ENCODE peak calls at places on chromosomes 6 and 20, in nine cellular contexts. One of them, this sample, is unnamed.

GRCh38 chr20:8082999-8083398 is 49.1 kb upstream of the PLCB1 start:
- DNase-seq in kidney tubule cell: no peak
- DNase-seq in anterior cingulate cortex: no peak
- DNase-seq in RCC 7860: no peak
- DNase-seq in T-helper 9 cell: no peak
- DNase-seq in upper lobe of right lung: no peak
- DNase-seq in NCI-H2081: no peak
- DNase-seq in effector CD4-positive, alpha-beta T cell: no peak
- DNase-seq in CD4-positive, CD25-positive, alpha-beta regulatory T cell: no peak
- DNase-seq in this sample: no peak

GRCh38 chr20:5569021-5569420 is 181.2 kb upstream of the SHLD1 start:
- DNase-seq in kidney tubule cell: peak; percentile 14
- DNase-seq in anterior cingulate cortex: no peak
- DNase-seq in RCC 7860: no peak
- DNase-seq in T-helper 9 cell: peak; percentile 27
- DNase-seq in upper lobe of right lung: no peak
- DNase-seq in NCI-H2081: peak; percentile 44
- DNase-seq in effector CD4-positive, alpha-beta T cell: peak; percentile 44
- DNase-seq in CD4-positive, CD25-positive, alpha-beta regulatory T cell: peak; percentile 79
- DNase-seq in this sample: peak; percentile 48

GRCh38 chr20:137668-138131 is 4.7 kb upstream of the DEFB126 start:
- DNase-seq in kidney tubule cell: no peak
- DNase-seq in anterior cingulate cortex: no peak
- DNase-seq in RCC 7860: no peak
- DNase-seq in T-helper 9 cell: no peak
- DNase-seq in upper lobe of right lung: no peak
- DNase-seq in NCI-H2081: peak; percentile 3
- DNase-seq in effector CD4-positive, alpha-beta T cell: no peak
- DNase-seq in CD4-positive, CD25-positive, alpha-beta regulatory T cell: peak; percentile 33
- DNase-seq in this sample: no peak

GRCh38 chr6:77015350-77015749 is 447.9 kb downstream of the HTR1B start:
- DNase-seq in kidney tubule cell: no peak
- DNase-seq in anterior cingulate cortex: no peak
- DNase-seq in RCC 7860: no peak
- DNase-seq in T-helper 9 cell: no peak
- DNase-seq in upper lobe of right lung: no peak
- DNase-seq in NCI-H2081: no peak
- DNase-seq in effector CD4-positive, alpha-beta T cell: no peak
- DNase-seq in CD4-positive, CD25-positive, alpha-beta regulatory T cell: no peak
- DNase-seq in this sample: no peak

GRCh38 chr20:59291740-59292139 is 8.7 kb upstream of the EDN3 start:
- DNase-seq in kidney tubule cell: no peak
- DNase-seq in anterior cingulate cortex: no peak
- DNase-seq in RCC 7860: no peak
- DNase-seq in T-helper 9 cell: no peak
- DNase-seq in upper lobe of right lung: no peak
- DNase-seq in NCI-H2081: no peak
- DNase-seq in effector CD4-positive, alpha-beta T cell: no peak
- DNase-seq in CD4-positive, CD25-positive, alpha-beta regulatory T cell: no peak
- DNase-seq in this sample: no peak

GRCh38 chr6:103273048-103273447 is 1586.7 kb downstream of the HACE1 start:
- DNase-seq in kidney tubule cell: peak; percentile 3
- DNase-seq in anterior cingulate cortex: no peak
- DNase-seq in RCC 7860: no peak
- DNase-seq in T-helper 9 cell: no peak
- DNase-seq in upper lobe of right lung: no peak
- DNase-seq in NCI-H2081: peak; percentile 19
- DNase-seq in effector CD4-positive, alpha-beta T cell: no peak
- DNase-seq in CD4-positive, CD25-positive, alpha-beta regulatory T cell: no peak
- DNase-seq in this sample: no peak

GRCh38 chr6:164928041-164928321 is 381.4 kb downstream of the C6orf118 start:
- DNase-seq in kidney tubule cell: no peak
- DNase-seq in anterior cingulate cortex: no peak
- DNase-seq in RCC 7860: no peak
- DNase-seq in T-helper 9 cell: no peak
- DNase-seq in upper lobe of right lung: no peak
- DNase-seq in NCI-H2081: no peak
- DNase-seq in effector CD4-positive, alpha-beta T cell: no peak
- DNase-seq in CD4-positive, CD25-positive, alpha-beta regulatory T cell: no peak
- DNase-seq in this sample: no peak

GRCh38 chr6:35267897-35268296 is 8.4 kb downstream of the ZNF76 start:
- DNase-seq in kidney tubule cell: no peak
- DNase-seq in anterior cingulate cortex: no peak
- DNase-seq in RCC 7860: no peak
- DNase-seq in T-helper 9 cell: no peak
- DNase-seq in upper lobe of right lung: no peak
- DNase-seq in NCI-H2081: no peak
- DNase-seq in effector CD4-positive, alpha-beta T cell: no peak
- DNase-seq in CD4-positive, CD25-positive, alpha-beta regulatory T cell: no peak
- DNase-seq in this sample: no peak

GRCh38 chr6:52227495-52227894 is 16.8 kb downstream of the IL17F start:
- DNase-seq in kidney tubule cell: no peak
- DNase-seq in anterior cingulate cortex: no peak
- DNase-seq in RCC 7860: no peak
- DNase-seq in T-helper 9 cell: no peak
- DNase-seq in upper lobe of right lung: no peak
- DNase-seq in NCI-H2081: no peak
- DNase-seq in effector CD4-positive, alpha-beta T cell: no peak
- DNase-seq in CD4-positive, CD25-positive, alpha-beta regulatory T cell: peak; percentile 66
- DNase-seq in this sample: no peak

GRCh38 chr6:79718509-79719247 is 87.5 kb downstream of the SH3BGRL2 start:
- DNase-seq in kidney tubule cell: no peak
- DNase-seq in anterior cingulate cortex: no peak
- DNase-seq in RCC 7860: no peak
- DNase-seq in T-helper 9 cell: no peak
- DNase-seq in upper lobe of right lung: no peak
- DNase-seq in NCI-H2081: no peak
- DNase-seq in effector CD4-positive, alpha-beta T cell: no peak
- DNase-seq in CD4-positive, CD25-positive, alpha-beta regulatory T cell: no peak
- DNase-seq in this sample: no peak

GRCh38 chr6:113306552-113307145 is 550.5 kb upstream of the MARCKS start:
- DNase-seq in kidney tubule cell: peak; percentile 79
- DNase-seq in anterior cingulate cortex: no peak
- DNase-seq in RCC 7860: peak; percentile 9
- DNase-seq in T-helper 9 cell: peak; percentile 1
- DNase-seq in upper lobe of right lung: peak; percentile 68
- DNase-seq in NCI-H2081: no peak
- DNase-seq in effector CD4-positive, alpha-beta T cell: no peak
- DNase-seq in CD4-positive, CD25-positive, alpha-beta regulatory T cell: peak; percentile 45
- DNase-seq in this sample: no peak